ENCODE peak calls at places on chromosomes 13 and 19, in five cellular contexts. One of them, this sample, is unnamed.
A peak's percentile ranks its signal among the peaks of the same experiment; 100 is the strongest.

GRCh38 chr13:103523853-103524252 is 457.6 kb upstream of the SLC10A2 start:
- DNase-seq in AG08396: no peak
- DNase-seq in AG10803: no peak
- DNase-seq in A673: no peak
- DNase-seq in HFF-Myc: no peak
- DNase-seq in this sample: no peak

GRCh38 chr13:26425439-26426358 is 131.8 kb upstream of the WASF3 start:
- DNase-seq in AG08396: peak; percentile 44
- DNase-seq in AG10803: no peak
- DNase-seq in A673: no peak
- DNase-seq in HFF-Myc: no peak
- DNase-seq in this sample: peak; percentile 47

GRCh38 chr19:54481326-54481930 is 8.3 kb upstream of the CDC42EP5 start:
- DNase-seq in AG08396: no peak
- DNase-seq in AG10803: peak; percentile 41
- DNase-seq in A673: peak; percentile 78
- DNase-seq in HFF-Myc: no peak
- DNase-seq in this sample: peak; percentile 47

GRCh38 chr19:34512254-34512796 is 30.8 kb downstream of the WTIP start:
- DNase-seq in AG08396: peak; percentile 2
- DNase-seq in AG10803: no peak
- DNase-seq in A673: no peak
- DNase-seq in HFF-Myc: no peak
- DNase-seq in this sample: no peak

GRCh38 chr13:74715718-74716117 is 581.5 kb upstream of the KLF12 start:
- DNase-seq in AG08396: no peak
- DNase-seq in AG10803: peak; percentile 37
- DNase-seq in A673: no peak
- DNase-seq in HFF-Myc: no peak
- DNase-seq in this sample: no peak

GRCh38 chr19:30085394-30085793 is 143.4 kb downstream of the URI1 start:
- DNase-seq in AG08396: no peak
- DNase-seq in AG10803: no peak
- DNase-seq in A673: peak; percentile 24
- DNase-seq in HFF-Myc: no peak
- DNase-seq in this sample: no peak

GRCh38 chr13:94344126-94344863 is 135.2 kb downstream of the DCT start:
- DNase-seq in AG08396: no peak
- DNase-seq in AG10803: no peak
- DNase-seq in A673: no peak
- DNase-seq in HFF-Myc: no peak
- DNase-seq in this sample: peak; percentile 27

GRCh38 chr13:82070411-82070810 is 1729.5 kb upstream of the SPRY2 start:
- DNase-seq in AG08396: no peak
- DNase-seq in AG10803: no peak
- DNase-seq in A673: no peak
- DNase-seq in HFF-Myc: no peak
- DNase-seq in this sample: no peak

GRCh38 chr19:14267224-14267741 is 61.3 kb upstream of the ADGRL1 start:
- DNase-seq in AG08396: no peak
- DNase-seq in AG10803: no peak
- DNase-seq in A673: no peak
- DNase-seq in HFF-Myc: no peak
- DNase-seq in this sample: no peak

This sample was measured in SHP77.